ENCODE peak calls at places on chromosome 14, in four cellular contexts. W is right cardiac atrium; A is stimulated activated CD8-positive, alpha-beta memory T cell treated with anti-CD3 and anti-CD28 coated beads, Interleukin-7, amount 100 ng/mL, for 1 hour; H is WTC11. Y is an unnamed sample.

GRCh38 chr14:60315591-60315990 is 66.6 kb downstream of the PPM1A start:
- DNase-seq in W (no peak), A (no peak), H (no peak), Y (no peak)

GRCh38 chr14:70898346-70898745 is 8.9 kb upstream of the PCNX1 start:
- DNase-seq in W (no peak), A (no peak), H (no peak), Y (no peak)

GRCh38 chr14:67738740-67739504 is 37.2 kb downstream of the RDH12 start:
- DNase-seq in W (peak), A (no peak), H (no peak), Y (peak)

GRCh38 chr14:44945264-44945663 is 16.5 kb downstream of the KLHL28 start:
- DNase-seq in W (no peak), A (no peak), H (no peak), Y (no peak)

GRCh38 chr14:106586098-106586704 is 1059.8 kb downstream of the TMEM121 start:
- DNase-seq in W (peak), A (peak), H (no peak), Y (no peak)

GRCh38 chr14:91143862-91144261 is 30.0 kb downstream of the DGLUCY start:
- DNase-seq in W (peak), A (no peak), H (no peak), Y (no peak)

GRCh38 chr14:102722646-102723045 is 54.6 kb upstream of the TRAF3 start:
- DNase-seq in W (no peak), A (no peak), H (no peak), Y (no peak)

GRCh38 chr14:103057028-103057371 is 349 bp downstream of the CDC42BPB start:
- DNase-seq in W (peak), A (no peak), H (no peak), Y (no peak)

GRCh38 chr14:56150645-56151345 is 32.6 kb downstream of the PELI2 start:
- DNase-seq in W (no peak), A (no peak), H (no peak), Y (no peak)

GRCh38 chr14:62179367-62180018 is 417.3 kb downstream of the SNAPC1 start:
- DNase-seq in W (no peak), A (no peak), H (peak), Y (peak)

GRCh38 chr14:103427485-103428443 is 42.5 kb downstream of the MARK3 start:
- DNase-seq in W (no peak), A (no peak), H (peak), Y (peak)

GRCh38 chr14:54446201-54446693 is 5.1 kb upstream of the CNIH1 start:
- DNase-seq in W (no peak), A (no peak), H (no peak), Y (peak)

GRCh38 chr14:95287176-95287754 is 32.4 kb downstream of the CLMN start:
- DNase-seq in W (no peak), A (no peak), H (no peak), Y (peak)

GRCh38 chr14:94394025-94394493 is 5.7 kb upstream of the SERPINA1 start:
- DNase-seq in W (no peak), A (no peak), H (no peak), Y (no peak)

GRCh38 chr14:44529026-44529425 is 21.9 kb upstream of the FSCB start:
- DNase-seq in W (no peak), A (no peak), H (no peak), Y (no peak)

GRCh38 chr14:103207038-103207403 is 83.8 kb downstream of the TNFAIP2 start:
- DNase-seq in W (peak), A (no peak), H (peak), Y (peak)

GRCh38 chr14:66473223-66473622 is 12.9 kb upstream of the CCDC196 start:
- DNase-seq in W (no peak), A (no peak), H (no peak), Y (no peak)

GRCh38 chr14:100486025-100486828 is 101.0 kb downstream of the BEGAIN start:
- DNase-seq in W (peak), A (peak), H (peak), Y (peak)

GRCh38 chr14:101502761-101503392 is 58.4 kb upstream of the DIO3 start:
- DNase-seq in W (no peak), A (no peak), H (no peak), Y (peak)

GRCh38 chr14:68297011-68297410 is 477.4 kb downstream of the RAD51B start:
- DNase-seq in W (no peak), A (no peak), H (no peak), Y (no peak)

GRCh38 chr14:64082837-64083236 is 211.3 kb downstream of the ESR2 start:
- DNase-seq in W (no peak), A (no peak), H (no peak), Y (peak)

GRCh38 chr14:68014771-68015170 is 195.2 kb downstream of the RAD51B start:
- DNase-seq in W (no peak), A (no peak), H (no peak), Y (no peak)

GRCh38 chr14:77657244-77657643 is 40.8 kb upstream of the SPTLC2 start:
- DNase-seq in W (no peak), A (no peak), H (no peak), Y (no peak)

GRCh38 chr14:74554742-74555362 is 57.2 kb downstream of the LTBP2 start:
- DNase-seq in W (peak), A (no peak), H (no peak), Y (no peak)

GRCh38 chr14:77141592-77142288 is at the start of gene ZDHHC22:
- DNase-seq in W (no peak), A (no peak), H (peak), Y (no peak)

GRCh38 chr14:98943907-98944306 is 328.1 kb downstream of the BCL11B start:
- DNase-seq in W (no peak), A (no peak), H (no peak), Y (no peak)

GRCh38 chr14:96554315-96554910 is 52.2 kb downstream of the PAPOLA start:
- DNase-seq in W (no peak), A (no peak), H (no peak), Y (no peak)

GRCh38 chr14:69901113-69901951 is 22.1 kb downstream of the SMOC1 start:
- DNase-seq in W (no peak), A (no peak), H (no peak), Y (no peak)

GRCh38 chr14:58659846-58660245 is 22.1 kb downstream of the DACT1 start:
- DNase-seq in W (peak), A (no peak), H (no peak), Y (peak)

GRCh38 chr14:85660243-85660922 is 130.4 kb downstream of the FLRT2 start:
- DNase-seq in W (no peak), A (no peak), H (no peak), Y (no peak)

GRCh38 chr14:89252887-89253532 is 164.0 kb downstream of the FOXN3 start:
- DNase-seq in W (no peak), A (no peak), H (peak), Y (no peak)

GRCh38 chr14:67999693-68000384 is 180.3 kb downstream of the RAD51B start:
- DNase-seq in W (no peak), A (no peak), H (no peak), Y (no peak)

GRCh38 chr14:106277503-106277902 is 751.1 kb downstream of the TMEM121 start:
- DNase-seq in W (no peak), A (no peak), H (no peak), Y (no peak)

GRCh38 chr14:38122241-38122640 is 85.5 kb upstream of the SSTR1 start:
- DNase-seq in W (no peak), A (no peak), H (no peak), Y (no peak)

GRCh38 chr14:101188571-101188915 is 285.0 kb upstream of the RTL1 start:
- DNase-seq in W (no peak), A (no peak), H (no peak), Y (no peak)

GRCh38 chr14:31110872-31111271 is 84.7 kb upstream of the STRN3 start:
- DNase-seq in W (no peak), A (no peak), H (no peak), Y (no peak)

GRCh38 chr14:80638620-80639215 is 302.8 kb downstream of the CEP128 start:
- DNase-seq in W (no peak), A (no peak), H (no peak), Y (no peak)

GRCh38 chr14:61528591-61529021 is 166.7 kb upstream of the HIF1A start:
- DNase-seq in W (no peak), A (no peak), H (no peak), Y (no peak)

GRCh38 chr14:85530626-85531025 is 682 bp downstream of the FLRT2 start:
- DNase-seq in W (no peak), A (no peak), H (no peak), Y (no peak)